ENCODE peak calls at places on chromosomes 12 and 14, in eight cellular contexts. Q, B, E, X, P, D, Z and T are unnamed samples.
A peak's percentile ranks its signal among the peaks of the same experiment; 100 is the strongest.

GRCh38 chr14:74954232-74954946 is 1.0 kb downstream of the PGF start:
- DNase-seq in Q (no peak), B (no peak), E (no peak), X (no peak), P (no peak), D (no peak), Z (no peak), T (no peak)

GRCh38 chr12:12079291-12079690 is 8.6 kb downstream of the BCL2L14 start:
- DNase-seq in Q (no peak), B (no peak), E (peak; percentile 74), X (no peak), P (no peak), D (no peak), Z (no peak), T (no peak)

GRCh38 chr12:93466625-93467350 is 526 bp upstream of the MRPL42 start:
- DNase-seq in Q (no peak), B (no peak), E (no peak), X (no peak), P (no peak), D (no peak), Z (no peak), T (no peak)

GRCh38 chr12:55934343-55934742 is 3.4 kb downstream of the DGKA start:
- DNase-seq in Q (no peak), B (no peak), E (no peak), X (no peak), P (no peak), D (no peak), Z (no peak), T (no peak)

GRCh38 chr12:56678852-56679251 is 9.2 kb downstream of the PTGES3 start:
- DNase-seq in Q (no peak), B (no peak), E (no peak), X (no peak), P (no peak), D (no peak), Z (no peak), T (no peak)

GRCh38 chr14:48983355-48983888 is 602.8 kb downstream of the RPS29 start:
- DNase-seq in Q (no peak), B (no peak), E (no peak), X (no peak), P (no peak), D (no peak), Z (no peak), T (no peak)

GRCh38 chr14:50768693-50769092 is 62.3 kb downstream of the NIN start:
- DNase-seq in Q (no peak), B (no peak), E (peak; percentile 55), X (no peak), P (no peak), D (no peak), Z (no peak), T (no peak)

GRCh38 chr12:1435456-1435855 is 158.9 kb downstream of the FBXL14 start:
- DNase-seq in Q (no peak), B (no peak), E (peak; percentile 67), X (no peak), P (no peak), D (no peak), Z (no peak), T (no peak)

GRCh38 chr12:53744730-53745129 is 7.0 kb downstream of the CISTR start:
- DNase-seq in Q (no peak), B (no peak), E (no peak), X (no peak), P (no peak), D (no peak), Z (no peak), T (no peak)

GRCh38 chr12:93419388-93420034 is 22.2 kb downstream of the UBE2N start:
- DNase-seq in Q (no peak), B (no peak), E (peak; percentile 55), X (peak; percentile 64), P (peak; percentile 70), D (no peak), Z (no peak), T (no peak)

GRCh38 chr12:52007158-52007921 is 594 bp downstream of the TAMALIN start:
- DNase-seq in Q (no peak), B (no peak), E (no peak), X (no peak), P (no peak), D (no peak), Z (peak; percentile 70), T (no peak)

GRCh38 chr14:100375273-100375962 is 52.3 kb downstream of the SLC25A47 start:
- DNase-seq in Q (no peak), B (no peak), E (peak; percentile 97), X (no peak), P (peak; percentile 63), D (peak; percentile 45), Z (no peak), T (no peak)
- H3K4me1 ChIP-seq in Q (peaks cover 10% of the 10 kb centered on the region), B (peaks cover 19% of the 10 kb centered on the region), E (peaks cover 7% of the 10 kb centered on the region), X (peaks cover 5% of the 10 kb centered on the region), P (peaks cover 30% of the 10 kb centered on the region), D (peaks cover 21% of the 10 kb centered on the region), Z (peaks cover 23% of the 10 kb centered on the region), T (peaks cover 12% of the 10 kb centered on the region)

GRCh38 chr14:34062353-34062973 is 111.6 kb upstream of the EGLN3 start:
- DNase-seq in Q (no peak), B (no peak), E (no peak), X (no peak), P (no peak), D (no peak), Z (no peak), T (no peak)

GRCh38 chr14:34059037-34059924 is 108.4 kb upstream of the EGLN3 start:
- DNase-seq in Q (no peak), B (no peak), E (no peak), X (no peak), P (no peak), D (no peak), Z (no peak), T (no peak)

GRCh38 chr14:34060747-34061050 is 109.8 kb upstream of the EGLN3 start:
- DNase-seq in Q (no peak), B (no peak), E (no peak), X (no peak), P (no peak), D (no peak), Z (no peak), T (no peak)

GRCh38 chr14:34058510-34058909 is 107.6 kb upstream of the EGLN3 start:
- DNase-seq in Q (no peak), B (no peak), E (no peak), X (no peak), P (no peak), D (no peak), Z (no peak), T (no peak)

DNA sequence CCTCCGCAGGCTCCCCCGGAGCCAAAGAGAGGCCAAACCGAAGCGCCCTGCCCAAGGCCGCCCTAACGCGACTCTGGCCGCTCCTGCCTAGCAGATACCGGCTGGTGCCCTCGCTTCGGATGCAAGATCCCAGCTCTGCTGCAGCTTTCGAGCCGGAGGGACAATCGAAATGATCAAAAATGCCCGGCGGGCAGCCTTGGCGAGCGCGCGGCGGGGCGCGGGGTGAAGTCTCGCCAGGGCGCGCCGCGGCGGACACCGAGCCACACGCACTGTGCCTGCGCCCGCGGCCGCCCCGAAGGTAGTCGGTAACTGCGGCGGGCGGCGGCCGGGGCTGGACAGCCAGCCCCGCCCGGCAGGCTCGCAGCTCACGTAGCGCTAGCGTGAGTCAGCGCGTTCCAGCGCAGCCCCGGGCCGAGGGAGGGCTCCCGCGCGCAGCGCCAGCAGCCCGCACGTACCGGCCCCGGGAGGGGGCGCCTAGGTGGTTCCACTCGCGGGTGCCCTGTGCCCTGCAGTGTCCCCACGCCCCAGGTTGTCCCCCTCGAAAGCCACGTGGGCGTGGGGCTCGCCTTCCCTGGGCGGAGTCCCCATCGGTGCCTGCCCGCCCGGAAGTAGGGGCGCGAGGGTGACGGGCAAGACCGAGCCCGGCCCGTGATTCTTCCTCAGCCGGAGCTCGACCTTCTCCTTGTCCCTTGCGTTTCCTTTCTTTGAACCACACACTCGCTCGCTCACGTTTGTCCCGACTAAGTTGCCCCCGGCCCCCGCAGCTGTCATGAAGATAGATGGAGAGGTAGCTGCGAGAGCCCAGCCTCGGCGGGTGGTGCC is 109.3 kb upstream of the EGLN3 start:
- DNase-seq in Q (peak; percentile 52), B (peak; percentile 66), E (peak; percentile 79), X (no peak), P (no peak), D (peak; percentile 51), Z (peak; percentile 62), T (no peak)
- H3K27ac ChIP-seq in Q (peak overlapping the region; percentile 90), B (no peak overlapping the region), E (peak overlapping the region; percentile 61), X (no peak overlapping the region), P (no peak overlapping the region), D (peak overlapping the region; percentile 80), Z (no peak overlapping the region), T (no peak overlapping the region)

GRCh38 chr12:34398706-34399630 is 376.7 kb downstream of the ALG10 start:
- DNase-seq in Q (peak; percentile 10), B (no peak), E (no peak), X (no peak), P (no peak), D (peak; percentile 2), Z (peak; percentile 37), T (no peak)
- H3K9me3 ChIP-seq in Q (peaks cover 100% of the 10 kb centered on the region), B (no peaks in the 10 kb centered on the region), E (no peaks in the 10 kb centered on the region), X (no peaks in the 10 kb centered on the region), P (no peaks in the 10 kb centered on the region), D (peaks cover 100% of the 10 kb centered on the region), Z (no peaks in the 10 kb centered on the region), T (peaks cover 41% of the 10 kb centered on the region)

DNA sequence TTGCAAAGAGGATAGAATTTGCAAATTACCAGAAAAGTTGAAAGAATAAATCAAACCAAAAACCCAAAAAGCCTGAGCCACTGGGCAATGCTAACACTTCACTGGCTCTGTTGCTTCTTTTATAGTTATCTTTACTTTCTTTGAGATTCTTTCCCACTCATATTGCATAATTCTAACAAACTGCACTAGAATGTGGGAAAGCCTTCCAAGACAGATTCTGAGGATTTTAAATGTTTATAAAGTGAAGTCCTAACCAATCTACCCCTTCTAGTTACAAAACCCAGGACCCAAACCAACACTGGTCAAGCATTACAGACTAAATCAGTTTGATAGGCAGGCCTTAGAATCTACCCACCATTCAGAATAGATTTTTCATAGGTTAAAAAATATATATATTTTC is 150.9 kb downstream of the MED13L start:
- DNase-seq in Q (no peak), B (no peak), E (peak; percentile 46), X (no peak), P (no peak), D (no peak), Z (no peak), T (no peak)
- H3K4me1 ChIP-seq in Q (peaks cover 24% of the 10 kb centered on the region), B (peaks cover 10% of the 10 kb centered on the region), E (peaks cover 10% of the 10 kb centered on the region), X (no peaks in the 10 kb centered on the region), P (peaks cover 4% of the 10 kb centered on the region), D (peaks cover 68% of the 10 kb centered on the region), Z (peaks cover 35% of the 10 kb centered on the region), T (peaks cover 4% of the 10 kb centered on the region)